ENCODE peak calls at places on chromosomes 4 and X, in six cellular contexts. F is A549; O is T-helper 17 cell; V is HT1080; E is stimulated activated naive CD8-positive, alpha-beta T cell treated with anti-CD3 and anti-CD28 coated beads, Interleukin-15, amount 100 ng/mL, for 72 hours; N is ureter. Q is an unnamed sample.

GRCh38 chr4:153374471-153374870 is 30.0 kb downstream of the MND1 start:
- DNase-seq in N (no peak), E (no peak), F (no peak), V (no peak), O (no peak), Q (no peak)

GRCh38 chr4:144582105-144582850 is 63.7 kb upstream of the HHIP start:
- DNase-seq in F (no peak), N (no peak), O (no peak), V (peak; percentile 77), E (no peak), Q (no peak)

GRCh38 chr4:156781852-156782251 is 189.7 kb downstream of the PDGFC start:
- DNase-seq in O (no peak), N (no peak), V (peak; percentile 62), E (no peak), F (no peak), Q (no peak)

GRCh38 chr4:165625281-165625680 is 246.5 kb downstream of the CPE start:
- DNase-seq in N (no peak), O (no peak), E (no peak), V (no peak), F (no peak), Q (no peak)

GRCh38 chr4:43607827-43608461 is 715.4 kb downstream of the GRXCR1 start:
- DNase-seq in V (no peak), E (no peak), O (no peak), N (no peak), F (no peak), Q (no peak)

GRCh38 chrX:103063191-103063845 is 653 bp downstream of the BEX1 start:
- DNase-seq in V (peak; percentile 42), N (no peak), E (no peak), F (no peak), O (no peak), Q (no peak)

GRCh38 chr4:38868055-38868965 is 704 bp downstream of the FAM114A1 start:
- DNase-seq in V (no peak), E (no peak), O (no peak), N (peak; percentile 59), F (no peak), Q (peak; percentile 73)

GRCh38 chr4:5751918-5752802 is 41.2 kb downstream of the EVC start:
- DNase-seq in F (no peak), V (no peak), N (peak; percentile 36), E (no peak), O (no peak), Q (peak; percentile 7)

GRCh38 chr4:111717916-111718315 is 427.3 kb upstream of the FAM241A start:
- DNase-seq in E (no peak), N (no peak), V (no peak), F (no peak), O (no peak), Q (no peak)

GRCh38 chr4:3673716-3674478 is 92.3 kb upstream of the ADRA2C start:
- DNase-seq in O (no peak), N (no peak), F (no peak), V (no peak), E (no peak), Q (no peak)

GRCh38 chrX:39174761-39175417 is 373.6 kb downstream of the MID1IP1 start:
- DNase-seq in N (no peak), V (no peak), E (peak; percentile 25), F (no peak), O (peak; percentile 36), Q (peak; percentile 67)